ENCODE peak calls at places on chromosomes 1 and 21, in eight cellular contexts. F is astrocyte, V is cardiac muscle cell, N is tibial nerve, P is uterus, T is heart left ventricle, G is HCT116, H is GM23248. S is an unnamed sample. For H3K9me3, the result is how much of the 10 kb centered on the place peaks cover.

GRCh38 chr1:30975217-30975616 is 66.7 kb upstream of the SDC3 start:
- DNase-seq in F (no peak), V (no peak), N (no peak), P (no peak), T (no peak), G (no peak), H (no peak), S (no peak)

GRCh38 chr1:22575532-22576147 is 12.4 kb downstream of the EPHA8 start:
- DNase-seq in F (no peak), V (peak), N (no peak), P (no peak), T (no peak), G (no peak), H (no peak), S (no peak)

GRCh38 chr1:48107516-48107915 is 110.3 kb upstream of the TRABD2B start:
- DNase-seq in F (no peak), V (no peak), N (no peak), P (no peak), T (no peak), G (no peak), H (no peak), S (no peak)

GRCh38 chr1:18815203-18815531 is 44.3 kb downstream of the TAS1R2 start:
- DNase-seq in F (no peak), V (no peak), N (no peak), P (no peak), T (no peak), G (no peak), H (no peak), S (no peak)

GRCh38 chr1:186337554-186337953 is 37.5 kb downstream of the TPR start:
- DNase-seq in F (no peak), V (no peak), N (no peak), P (no peak), T (no peak), G (no peak), H (no peak), S (no peak)

GRCh38 chr1:179217943-179218507 is 11.5 kb downstream of the ABL2 start:
- DNase-seq in F (peak), V (no peak), N (peak), P (no peak), T (no peak), G (no peak), H (peak), S (no peak)

GRCh38 chr1:42430751-42431150 is 25.1 kb downstream of the ZMYND12 start:
- DNase-seq in F (no peak), V (no peak), N (no peak), P (no peak), T (no peak), G (no peak), H (no peak), S (no peak)

GRCh38 chr1:51920130-51920529 is 41.6 kb upstream of the NRDC start:
- DNase-seq in F (no peak), V (no peak), N (no peak), P (no peak), T (no peak), G (no peak), H (peak), S (no peak)

GRCh38 chr21:34576043-34576466 is 38.9 kb downstream of the RCAN1 start:
- DNase-seq in F (peak), V (no peak), N (no peak), P (no peak), T (peak), G (no peak), H (peak), S (no peak)

GRCh38 chr1:156025873-156026272 is 5.1 kb upstream of the SSR2 start:
- DNase-seq in F (peak), V (peak), N (no peak), P (no peak), T (peak), G (peak), H (peak), S (peak)

GRCh38 chr1:85463666-85464496 is 1.1 kb downstream of the DDAH1 start:
- DNase-seq in F (peak), V (no peak), N (no peak), P (no peak), T (no peak), G (no peak), H (peak), S (no peak)

GRCh38 chr1:174626031-174627020 is 178.6 kb downstream of the GPR52 start:
- DNase-seq in F (peak), V (no peak), N (no peak), P (no peak), T (no peak), G (peak), H (peak), S (no peak)

GRCh38 chr1:41695118-41695517 is 210.6 kb upstream of the EDN2 start:
- DNase-seq in F (no peak), V (no peak), N (no peak), P (no peak), T (peak), G (no peak), H (peak), S (no peak)

GRCh38 chr1:87450615-87451209 is 122.0 kb downstream of the LMO4 start:
- DNase-seq in F (no peak), V (no peak), N (no peak), P (no peak), T (no peak), G (no peak), H (no peak), S (no peak)

GRCh38 chr1:50976111-50976889 is 6.3 kb downstream of the CDKN2C start:
- DNase-seq in F (no peak), V (no peak), N (peak), P (no peak), T (no peak), G (no peak), H (no peak), S (no peak)

GRCh38 chr21:44593598-44594405 is 1.5 kb upstream of the KRTAP10-6 start:
- DNase-seq in F (no peak), V (peak), N (no peak), P (no peak), T (no peak), G (no peak), H (no peak), S (no peak)

GRCh38 chr1:48442864-48443619 is 29.0 kb downstream of the SPATA6 start:
- DNase-seq in F (no peak), V (peak), N (no peak), P (no peak), T (no peak), G (no peak), H (no peak), S (no peak)

GRCh38 chr21:36096398-36097290 is 26.8 kb downstream of the CBR1 start:
- DNase-seq in F (no peak), V (no peak), N (no peak), P (no peak), T (no peak), G (no peak), H (no peak), S (peak)

GRCh38 chr1:42221952-42222606 is 57.5 kb upstream of the GUCA2A start:
- DNase-seq in F (peak), V (no peak), N (no peak), P (no peak), T (no peak), G (no peak), H (peak), S (no peak)

GRCh38 chr1:44072204-44072603 is 40.9 kb upstream of the SLC6A9 start:
- DNase-seq in F (peak), V (no peak), N (no peak), P (no peak), T (no peak), G (peak), H (peak), S (no peak)

GRCh38 chr1:38746966-38747600 is 112.5 kb downstream of the RRAGC start:
- DNase-seq in F (no peak), V (no peak), N (no peak), P (no peak), T (no peak), G (no peak), H (no peak), S (no peak)

GRCh38 chr21:43271452-43272020 is 102.7 kb downstream of the CRYAA start:
- DNase-seq in F (no peak), V (no peak), N (no peak), P (no peak), T (no peak), G (no peak), H (no peak), S (no peak)

GRCh38 chr1:19734056-19734455 is 65.7 kb downstream of the TMCO4 start:
- DNase-seq in F (peak), V (no peak), N (no peak), P (no peak), T (no peak), G (no peak), H (peak), S (no peak)

GRCh38 chr1:153610334-153611023 is 2.5 kb downstream of the S100A16 start:
- DNase-seq in F (peak), V (no peak), N (no peak), P (no peak), T (no peak), G (no peak), H (peak), S (no peak)

GRCh38 chr1:64675718-64676345 is 69.0 kb upstream of the RAVER2 start:
- DNase-seq in F (no peak), V (peak), N (no peak), P (no peak), T (no peak), G (no peak), H (peak), S (no peak)

GRCh38 chr1:226082959-226083302 is 20.4 kb downstream of the H3-3A start:
- DNase-seq in F (peak), V (peak), N (peak), P (peak), T (peak), G (no peak), H (peak), S (no peak)

GRCh38 chr21:46229923-46230260 is 1.3 kb upstream of the LSS start:
- DNase-seq in F (no peak), V (no peak), N (no peak), P (no peak), T (no peak), G (no peak), H (peak), S (no peak)

GRCh38 chr1:15337656-15338402 is 71.9 kb upstream of the EFHD2 start:
- DNase-seq in F (peak), V (no peak), N (no peak), P (no peak), T (no peak), G (peak), H (peak), S (no peak)

GRCh38 chr1:93348104-93348780 is 2.5 kb downstream of the DR1 start:
- DNase-seq in F (no peak), V (no peak), N (no peak), P (no peak), T (no peak), G (no peak), H (peak), S (no peak)

GRCh38 chr1:151565500-151566189 is 25.5 kb downstream of the TUFT1 start:
- DNase-seq in F (no peak), V (no peak), N (no peak), P (no peak), T (no peak), G (no peak), H (no peak), S (no peak)

GRCh38 chr21:20999567-21000169 is 1.5 kb downstream of the NCAM2 start:
- DNase-seq in F (peak), V (peak), N (peak), P (no peak), T (peak), G (no peak), H (peak), S (no peak)

GRCh38 chr1:32769524-32770220 is 47.5 kb downstream of the YARS1 start:
- DNase-seq in F (peak), V (no peak), N (peak), P (no peak), T (no peak), G (peak), H (peak), S (no peak)

GRCh38 chr21:41530366-41530765 is 22.4 kb upstream of the TMPRSS2 start:
- DNase-seq in F (no peak), V (no peak), N (no peak), P (no peak), T (no peak), G (no peak), H (no peak), S (no peak)

GRCh38 chr1:107750364-107750959 is 214.5 kb downstream of the VAV3 start:
- DNase-seq in F (peak), V (peak), N (peak), P (peak), T (peak), G (peak), H (peak), S (peak)

GRCh38 chr21:21712761-21713558 is 714.8 kb downstream of the NCAM2 start:
- DNase-seq in F (peak), V (no peak), N (no peak), P (no peak), T (no peak), G (no peak), H (peak), S (no peak)

GRCh38 chr1:246533371-246533905 is 26.4 kb upstream of the SMYD3 start:
- DNase-seq in F (no peak), V (no peak), N (no peak), P (no peak), T (no peak), G (no peak), H (no peak), S (no peak)

GRCh38 chr1:28339551-28339950 is 10.7 kb downstream of the MED18 start:
- DNase-seq in F (no peak), V (no peak), N (no peak), P (no peak), T (no peak), G (no peak), H (no peak), S (no peak)

GRCh38 chr1:64133036-64133435 is 70.4 kb upstream of the UBE2U start:
- DNase-seq in F (peak), V (no peak), N (no peak), P (no peak), T (no peak), G (peak), H (peak), S (no peak)

GRCh38 chr1:192668434-192668983 is 32.6 kb downstream of the RGS13 start:
- DNase-seq in F (no peak), V (no peak), N (no peak), P (no peak), T (no peak), G (no peak), H (no peak), S (no peak)

GRCh38 chr1:107557095-107557494 is 407.9 kb downstream of the VAV3 start:
- DNase-seq in F (no peak), V (no peak), N (no peak), P (no peak), T (no peak), G (no peak), H (no peak), S (no peak)

DNA sequence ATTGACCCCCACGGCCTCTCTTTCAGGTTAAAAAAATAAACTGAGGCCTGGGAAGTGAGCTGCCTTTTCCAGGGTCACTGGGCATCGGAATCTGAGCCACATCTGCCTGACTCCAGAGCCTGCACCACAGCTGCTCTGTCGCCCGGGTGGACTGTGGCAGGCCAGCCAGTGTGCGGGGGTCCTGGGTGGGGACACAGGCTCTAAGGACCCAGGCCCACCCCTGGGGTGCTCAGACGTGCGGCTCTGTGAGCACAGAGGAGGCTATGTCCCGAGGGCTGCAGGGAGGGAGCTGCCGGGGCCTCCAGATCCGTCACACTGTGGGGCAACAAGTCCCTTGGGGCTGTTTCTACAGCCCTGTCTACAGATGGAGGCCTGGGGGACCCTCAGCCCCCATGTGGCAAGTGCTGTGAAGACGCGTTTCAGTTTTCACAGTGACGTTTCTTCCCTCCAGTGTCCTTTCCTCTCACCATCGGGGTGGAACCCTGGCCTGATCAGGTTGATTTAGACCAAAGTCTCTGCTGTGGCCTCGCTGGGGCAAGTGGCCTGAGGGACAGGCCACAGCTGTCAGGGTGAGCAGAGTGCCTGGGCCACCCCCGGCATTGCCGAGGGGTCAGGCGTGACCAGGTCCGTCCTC is 39.2 kb upstream of the ACTRT2 start:
- DNase-seq in F (no peak), V (no peak), N (no peak), P (no peak), T (peak), G (no peak), H (no peak), S (no peak)
- H3K9me3 ChIP-seq in F (under half), V (under half), N (under half), P (under half), T (under half), G (under half), H (under half), S (under half)

GRCh38 chr1:4019606-4020331 is 119.7 kb upstream of the C1orf174 start:
- DNase-seq in F (no peak), V (no peak), N (no peak), P (no peak), T (no peak), G (no peak), H (no peak), S (no peak)
- H3K27ac ChIP-seq in F (no peak), V (no peak), N (no peak), P (no peak), T (no peak), G (no peak), H (no peak), S (no peak)

DNA sequence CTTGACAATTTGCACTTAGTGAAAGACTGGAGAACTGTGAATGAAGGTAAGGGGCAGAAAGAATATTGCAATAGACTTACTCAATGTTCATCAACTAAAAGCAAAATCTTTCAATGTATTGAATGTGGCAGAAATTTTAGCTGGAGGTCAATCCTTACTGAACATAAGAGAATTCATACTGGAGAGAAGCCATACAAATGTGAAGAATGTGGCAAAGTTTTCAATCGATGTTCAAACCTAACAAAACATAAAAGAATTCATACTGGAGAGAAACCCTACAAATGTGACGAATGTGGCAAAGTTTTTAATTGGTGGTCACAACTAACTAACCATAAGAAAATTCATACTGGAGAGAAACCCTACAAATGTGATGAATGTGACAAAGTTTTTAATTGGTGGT is 80.7 kb downstream of the JMJD4 start:
- DNase-seq in F (no peak), V (no peak), N (no peak), P (no peak), T (no peak), G (no peak), H (no peak), S (no peak)
- H3K9me3 ChIP-seq in F (under half), V (under half), N (half or more), P (half or more), T (under half), G (half or more), H (under half), S (under half)

GRCh38 chr1:234975122-234975940 is 153.3 kb downstream of the TOMM20 start:
- DNase-seq in F (peak), V (no peak), N (no peak), P (peak), T (no peak), G (peak), H (peak), S (no peak)

GRCh38 chr1:234977891-234978396 is 150.7 kb downstream of the TOMM20 start:
- DNase-seq in F (no peak), V (no peak), N (no peak), P (no peak), T (no peak), G (no peak), H (no peak), S (no peak)

GRCh38 chr1:234978397-234979291 is 150.0 kb downstream of the TOMM20 start:
- DNase-seq in F (peak), V (no peak), N (peak), P (peak), T (peak), G (peak), H (peak), S (no peak)

GRCh38 chr1:234976880-234977680 is 151.6 kb downstream of the TOMM20 start:
- DNase-seq in F (no peak), V (no peak), N (no peak), P (peak), T (no peak), G (no peak), H (no peak), S (no peak)

GRCh38 chr1:234975941-234976871 is 152.4 kb downstream of the TOMM20 start:
- DNase-seq in F (no peak), V (no peak), N (peak), P (peak), T (no peak), G (no peak), H (no peak), S (no peak)
- H3K27ac ChIP-seq in F (peak), V (no peak), N (no peak), P (peak), T (peak), G (peak), H (peak), S (no peak)